ENCODE peak calls at places on chromosomes 2 and 18, in five cellular contexts. X is activated T-helper 1 cell treated with anti-CD3 and anti-CD28 coated beads, Interleukin-2, amount 50 U/mL, for 16 hours; G is iris pigment epithelial cell; Z is RPMI7951; R is NCI-H2081. O is an unnamed sample.

GRCh38 chr2:86790828-86791561 is at the start of gene CD8A:
- DNase-seq in X (no peak), G (peak), Z (peak), R (no peak), O (no peak)

GRCh38 chr2:216700088-216700567 is 4.8 kb upstream of the IGFBP5 start:
- DNase-seq in X (no peak), G (no peak), Z (peak), R (peak), O (peak)

GRCh38 chr2:47488870-47489584 is 86.1 kb downstream of the MSH2 start:
- DNase-seq in X (no peak), G (peak), Z (peak), R (no peak), O (no peak)

GRCh38 chr2:88709117-88709739 is 17.8 kb downstream of the RPIA start:
- DNase-seq in X (no peak), G (peak), Z (no peak), R (no peak), O (no peak)

GRCh38 chr18:50218432-50219197 is 23.7 kb upstream of the MYO5B start:
- DNase-seq in X (no peak), G (peak), Z (peak), R (no peak), O (peak)

GRCh38 chr2:178845565-178846457 is 38.6 kb upstream of the TTN start:
- DNase-seq in X (no peak), G (peak), Z (peak), R (no peak), O (no peak)

GRCh38 chr2:109453596-109453995 is 160.2 kb downstream of the SEPTIN10 start:
- DNase-seq in X (no peak), G (no peak), Z (no peak), R (no peak), O (no peak)

GRCh38 chr2:76688732-76689131 is 833.4 kb downstream of the LRRTM4 start:
- DNase-seq in X (no peak), G (no peak), Z (no peak), R (no peak), O (no peak)

GRCh38 chr2:65737452-65738011 is 305.1 kb upstream of the SPRED2 start:
- DNase-seq in X (no peak), G (no peak), Z (no peak), R (no peak), O (no peak)

GRCh38 chr2:107384426-107384825 is 442.3 kb upstream of the RGPD4 start:
- DNase-seq in X (no peak), G (no peak), Z (no peak), R (no peak), O (no peak)

GRCh38 chr2:58054264-58054663 is 7.7 kb downstream of the VRK2 start:
- DNase-seq in X (no peak), G (peak), Z (no peak), R (no peak), O (no peak)

GRCh38 chr18:27005589-27005988 is 140.1 kb upstream of the AQP4 start:
- DNase-seq in X (no peak), G (peak), Z (no peak), R (no peak), O (peak)

GRCh38 chr2:217685255-217685605 is 317.6 kb downstream of the TNS1 start:
- DNase-seq in X (no peak), G (peak), Z (peak), R (no peak), O (no peak)

GRCh38 chr2:238507836-238508235 is 81.1 kb downstream of the ASB1 start:
- DNase-seq in X (no peak), G (no peak), Z (no peak), R (no peak), O (no peak)

GRCh38 chr2:7766302-7766701 is 849.1 kb downstream of the RNF144A start:
- DNase-seq in X (no peak), G (no peak), Z (peak), R (no peak), O (no peak)

GRCh38 chr2:187078297-187078696 is 229.3 kb upstream of the ZSWIM2 start:
- DNase-seq in X (no peak), G (peak), Z (peak), R (no peak), O (no peak)

GRCh38 chr2:173048901-173049661 is 26.6 kb upstream of the MAP3K20 start:
- DNase-seq in X (no peak), G (peak), Z (peak), R (no peak), O (no peak)

GRCh38 chr2:114805195-114805594 is 362.8 kb downstream of the DPP10 start:
- DNase-seq in X (no peak), G (no peak), Z (no peak), R (no peak), O (no peak)

GRCh38 chr2:121710470-121711170 is 26.1 kb downstream of the NIFK start:
- DNase-seq in X (no peak), G (no peak), Z (no peak), R (no peak), O (no peak)

GRCh38 chr18:49558356-49558755 is 3.5 kb upstream of the LIPG start:
- DNase-seq in X (no peak), G (no peak), Z (no peak), R (no peak), O (no peak)

GRCh38 chr2:72012886-72013574 is 134.6 kb downstream of the CYP26B1 start:
- DNase-seq in X (no peak), G (no peak), Z (peak), R (no peak), O (no peak)

GRCh38 chr2:201707753-201708152 is 9.3 kb upstream of the MPP4 start:
- DNase-seq in X (no peak), G (peak), Z (peak), R (no peak), O (no peak)

GRCh38 chr2:216408426-216409315 is 3.6 kb upstream of the SMARCAL1 start:
- DNase-seq in X (no peak), G (no peak), Z (no peak), R (no peak), O (no peak)